ENCODE peak calls at places on chromosome 6, in six cellular contexts. L, C, U, O, B and V are unnamed samples.

GRCh38 chr6:21949211-21949801 is 347.5 kb downstream of the PRL start:
- DNase-seq in L (no peak), C (no peak), U (no peak), O (no peak), B (peak), V (no peak)

GRCh38 chr6:102679844-102680243 is 1286.3 kb downstream of the GRIK2 start:
- DNase-seq in L (no peak), C (no peak), U (no peak), O (no peak), B (no peak), V (no peak)

GRCh38 chr6:163627274-163628062 is 212.9 kb downstream of the QKI start:
- DNase-seq in L (no peak), C (no peak), U (no peak), O (no peak), B (no peak), V (no peak)

GRCh38 chr6:167776906-167777645 is 49.6 kb upstream of the AFDN start:
- DNase-seq in L (no peak), C (no peak), U (no peak), O (no peak), B (no peak), V (no peak)

GRCh38 chr6:42618686-42619085 is 54.9 kb downstream of the UBR2 start:
- DNase-seq in L (no peak), C (no peak), U (no peak), O (no peak), B (peak), V (no peak)

GRCh38 chr6:160177220-160177619 is 55.6 kb downstream of the SLC22A1 start:
- DNase-seq in L (no peak), C (no peak), U (no peak), O (no peak), B (no peak), V (no peak)

GRCh38 chr6:154513601-154514320 is 3.3 kb upstream of the CNKSR3 start:
- DNase-seq in L (no peak), C (no peak), U (no peak), O (no peak), B (no peak), V (no peak)

GRCh38 chr6:134517145-134517658 is 199.3 kb upstream of the SGK1 start:
- DNase-seq in L (peak), C (peak), U (no peak), O (peak), B (peak), V (no peak)

GRCh38 chr6:111871725-111872520 is 1.3 kb downstream of the FYN start:
- DNase-seq in L (peak), C (peak), U (no peak), O (peak), B (peak), V (no peak)

GRCh38 chr6:134175532-134176282 is 123.3 kb upstream of the SLC2A12 start:
- DNase-seq in L (peak), C (peak), U (peak), O (peak), B (peak), V (no peak)

GRCh38 chr6:31826793-31827285 is 699 bp upstream of the HSPA1B start:
- DNase-seq in L (peak), C (peak), U (peak), O (no peak), B (no peak), V (no peak)

GRCh38 chr6:87731818-87732661 is 30.0 kb upstream of the AKIRIN2 start:
- DNase-seq in L (peak), C (peak), U (peak), O (peak), B (peak), V (peak)

GRCh38 chr6:31651602-31652191 is 764 bp downstream of the BAG6 start:
- DNase-seq in L (no peak), C (no peak), U (peak), O (peak), B (peak), V (no peak)

GRCh38 chr6:84356907-84357306 is 129.5 kb upstream of the CEP162 start:
- DNase-seq in L (no peak), C (no peak), U (no peak), O (no peak), B (no peak), V (no peak)

GRCh38 chr6:169789944-169790927 is 38.8 kb downstream of the ERMARD start:
- DNase-seq in L (peak), C (peak), U (peak), O (peak), B (peak), V (peak)

GRCh38 chr6:169788809-169789145 is 37.4 kb downstream of the ERMARD start:
- DNase-seq in L (no peak), C (no peak), U (no peak), O (no peak), B (no peak), V (no peak)

GRCh38 chr6:169791721-169792131 is 40.3 kb downstream of the ERMARD start:
- DNase-seq in L (no peak), C (no peak), U (no peak), O (no peak), B (no peak), V (peak)

GRCh38 chr6:169787797-169788196 is 36.4 kb downstream of the ERMARD start:
- DNase-seq in L (no peak), C (no peak), U (no peak), O (no peak), B (no peak), V (peak)

DNA sequence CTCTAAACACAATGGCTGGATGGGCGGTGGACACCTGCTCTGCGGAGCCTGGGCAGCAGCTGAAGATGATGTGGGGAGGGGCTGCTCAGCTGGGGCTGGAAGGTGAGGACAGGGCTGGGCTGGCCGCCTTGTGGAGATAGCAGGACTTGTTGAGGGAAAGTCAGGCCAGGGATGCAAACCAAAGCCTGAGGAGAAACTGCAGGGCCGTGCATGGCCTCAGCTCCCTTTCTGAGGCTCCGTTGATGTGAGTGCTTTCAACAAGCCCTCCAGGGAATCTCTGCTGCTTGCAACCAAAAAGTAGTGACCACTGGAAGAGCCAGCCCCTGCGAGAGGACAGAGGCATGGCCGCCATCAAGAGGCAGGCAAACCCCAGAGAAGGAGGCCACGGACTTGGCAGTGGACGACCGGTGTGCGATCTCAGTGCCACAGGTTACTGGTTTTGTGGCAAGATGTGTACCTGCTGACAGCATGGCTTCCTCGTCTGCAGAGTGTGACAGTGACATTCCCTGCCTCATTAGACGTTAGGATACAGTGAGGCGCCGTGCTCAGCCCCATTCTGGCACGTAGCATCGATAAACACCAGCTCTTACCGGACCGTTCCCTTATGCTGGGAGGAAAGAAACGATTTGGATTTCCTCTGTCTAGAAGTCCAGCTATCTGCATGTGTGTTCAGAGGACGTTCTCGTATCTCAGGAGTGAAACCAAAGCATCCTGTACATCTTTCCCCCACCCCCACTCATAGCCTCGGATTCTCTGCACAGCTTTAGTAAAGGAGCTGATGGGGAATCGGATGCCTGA is 37.9 kb downstream of the ERMARD start:
- DNase-seq in L (peak), C (no peak), U (no peak), O (no peak), B (no peak), V (peak)
- H3K4me3 ChIP-seq in L (peak), C (peak), U (no peak), O (no peak), B (peak), V (peak)

DNA sequence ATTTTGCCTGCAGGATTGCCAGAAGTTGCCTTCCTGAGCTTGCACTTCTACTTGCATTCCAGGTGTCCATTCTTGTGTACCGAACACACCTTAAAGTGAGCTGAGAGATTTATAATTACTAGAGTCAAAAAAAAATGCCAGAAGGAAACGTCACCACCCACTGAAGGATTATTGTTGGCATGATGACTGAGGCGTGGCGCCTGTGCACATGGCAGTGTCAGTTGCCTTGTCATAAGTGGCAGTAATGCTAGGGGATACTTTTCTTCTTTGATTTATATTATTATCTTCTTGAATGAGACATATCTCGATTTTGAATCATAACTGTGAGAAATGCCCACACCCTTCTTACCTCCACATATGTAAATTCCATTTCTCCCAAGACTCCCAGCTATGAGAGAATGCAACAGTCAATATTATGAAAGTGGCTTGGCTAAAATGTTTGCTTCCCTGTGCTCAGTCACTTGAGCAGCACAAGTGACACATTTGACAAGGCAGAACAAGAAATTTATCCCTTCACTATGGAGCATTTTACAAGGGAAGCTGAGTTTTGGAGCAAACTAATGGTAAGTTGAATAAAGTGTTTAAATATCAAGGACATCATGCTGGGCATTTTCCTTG is 149.5 kb upstream of the SASH1 start:
- DNase-seq in L (no peak), C (no peak), U (no peak), O (no peak), B (no peak), V (no peak)
- H3K27ac ChIP-seq in L (no peak), C (no peak), U (no peak), O (no peak), B (peak), V (no peak)

GRCh38 chr6:131135244-131136020 is at the start of gene AKAP7:
- DNase-seq in L (peak), C (peak), U (peak), O (peak), B (peak), V (no peak)
- TF ChIP-seq POLR2A in L (peak), C (no peak), U (peak), O (peak), B (no peak), V (no peak)

GRCh38 chr6:149453597-149454340 is 31.0 kb downstream of the ZC3H12D start:
- DNase-seq in L (no peak), C (no peak), U (no peak), O (no peak), B (no peak), V (no peak)
- H3K4me3 ChIP-seq in L (no peak), C (no peak), U (no peak), O (no peak), B (no peak), V (no peak)

GRCh38 chr6:69279805-69280204 is 517.0 kb downstream of the LMBRD1 start:
- DNase-seq in L (no peak), C (no peak), U (no peak), O (no peak), B (no peak), V (no peak)
- H3K27ac ChIP-seq in L (no peak), C (no peak), U (no peak), O (no peak), B (no peak), V (no peak)

DNA sequence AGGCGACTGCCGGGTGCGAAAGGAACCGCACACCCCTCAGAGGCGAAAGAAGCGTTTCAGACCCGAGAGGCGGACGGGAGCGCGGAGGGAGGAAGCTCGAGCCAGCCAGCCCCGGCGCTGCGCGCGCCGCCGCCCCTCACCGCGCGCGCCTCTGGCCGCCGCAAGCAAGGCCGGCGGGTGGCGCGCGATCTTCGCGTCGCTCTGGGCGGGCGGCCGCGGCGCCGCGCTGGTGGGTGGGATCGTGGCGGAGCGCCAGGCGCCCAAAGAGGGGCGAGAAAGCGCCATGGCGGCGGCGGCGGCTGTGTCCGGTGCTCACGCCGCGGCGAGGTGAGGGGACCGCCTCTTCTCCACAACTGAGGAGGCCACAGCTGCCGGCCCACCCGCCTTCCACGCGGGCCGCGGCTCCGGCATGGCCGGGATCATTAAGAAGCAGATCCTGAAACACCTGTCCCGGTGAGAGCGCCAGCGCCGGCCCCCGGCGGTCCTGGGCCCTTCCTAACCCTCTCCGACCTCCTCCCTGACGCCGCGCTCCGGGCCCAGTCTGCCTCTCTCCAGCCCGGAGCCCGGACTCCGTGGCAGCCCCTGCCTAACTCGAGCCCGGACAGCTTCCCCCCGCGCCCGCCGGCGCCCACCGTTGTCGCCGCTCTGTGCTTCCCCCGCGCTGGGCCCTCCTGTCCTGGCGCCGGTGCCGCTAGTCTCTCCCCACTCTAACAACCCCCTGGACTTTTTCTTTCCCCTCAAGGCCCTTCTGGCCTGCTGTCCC is at the start of gene BLTP3A:
- DNase-seq in L (peak), C (peak), U (peak), O (peak), B (peak), V (peak)
- TF ChIP-seq POLR2A in L (no peak), C (peak), U (peak), O (peak), B (no peak), V (no peak)

GRCh38 chr6:7343546-7344475 is 30.8 kb upstream of the SSR1 start:
- DNase-seq in L (no peak), C (no peak), U (no peak), O (no peak), B (no peak), V (no peak)
- H3K4me3 ChIP-seq in L (no peak), C (no peak), U (no peak), O (no peak), B (no peak), V (no peak)